ENCODE peak calls at places on chromosomes 4 and X, in five cellular contexts. M is neuronal stem cell, O is tibial nerve, B is cardiac muscle cell, R is fibroblast of lung. E is an unnamed sample.

GRCh38 chrX:11336201-11336600 is 43.0 kb downstream of the AMELX start:
- DNase-seq in M (no peak), O (no peak), B (no peak), R (no peak), E (no peak)

GRCh38 chr4:82268050-82268825 is 105.6 kb downstream of the HNRNPD start:
- DNase-seq in M (peak; percentile 60), O (no peak), B (peak; percentile 76), R (peak; percentile 37), E (no peak)

GRCh38 chrX:130091976-130092522 is 18.2 kb downstream of the ELF4 start:
- DNase-seq in M (no peak), O (no peak), B (no peak), R (no peak), E (no peak)

GRCh38 chr4:185480016-185480732 is 8.6 kb upstream of the CCDC110 start:
- DNase-seq in M (no peak), O (no peak), B (no peak), R (no peak), E (no peak)

GRCh38 chr4:52958232-52958631 is 96.1 kb downstream of the RASL11B start:
- DNase-seq in M (no peak), O (no peak), B (no peak), R (no peak), E (no peak)

GRCh38 chr4:101197350-101197749 is 150.0 kb downstream of the PPP3CA start:
- DNase-seq in M (no peak), O (no peak), B (no peak), R (no peak), E (no peak)

GRCh38 chr4:4327652-4328121 is 37.6 kb downstream of the ZBTB49 start:
- DNase-seq in M (peak; percentile 14), O (no peak), B (peak; percentile 73), R (no peak), E (peak; percentile 58)

GRCh38 chr4:41611881-41612871 is 74.2 kb downstream of the LIMCH1 start:
- DNase-seq in M (peak; percentile 52), O (peak; percentile 41), B (peak; percentile 68), R (peak; percentile 89), E (no peak)

GRCh38 chrX:12977761-12978204 is 2.9 kb downstream of the TMSB4X start:
- DNase-seq in M (no peak), O (no peak), B (no peak), R (no peak), E (no peak)

GRCh38 chr4:149426461-149426860 is 389.2 kb downstream of the IQCM start:
- DNase-seq in M (no peak), O (no peak), B (peak; percentile 6), R (peak; percentile 65), E (no peak)

GRCh38 chr4:2598661-2599654 is 62.5 kb downstream of the FAM193A start:
- DNase-seq in M (no peak), O (no peak), B (peak; percentile 65), R (no peak), E (no peak)

GRCh38 chr4:23364167-23364566 is 525.7 kb downstream of the PPARGC1A start:
- DNase-seq in M (no peak), O (no peak), B (no peak), R (no peak), E (no peak)

GRCh38 chr4:98802673-98803286 is 126.2 kb downstream of the EIF4E start:
- DNase-seq in M (no peak), O (no peak), B (peak; percentile 41), R (peak; percentile 48), E (no peak)

GRCh38 chrX:8867454-8867853 is 66.3 kb upstream of the FAM9A start:
- DNase-seq in M (no peak), O (no peak), B (no peak), R (no peak), E (no peak)

GRCh38 chr4:110087116-110087708 is 111.2 kb downstream of the ELOVL6 start:
- DNase-seq in M (no peak), O (no peak), B (peak; percentile 84), R (peak; percentile 93), E (no peak)

GRCh38 chrX:107674480-107675364 is 46.4 kb downstream of the PRPS1 start:
- DNase-seq in M (no peak), O (peak; percentile 69), B (peak; percentile 94), R (peak; percentile 25), E (no peak)

GRCh38 chr4:115965588-115965987 is 852.2 kb upstream of the NDST4 start:
- DNase-seq in M (no peak), O (no peak), B (no peak), R (no peak), E (no peak)

GRCh38 chr4:87961993-87962791 is 13.3 kb upstream of the SPP1 start:
- DNase-seq in M (no peak), O (no peak), B (peak; percentile 41), R (peak; percentile 75), E (no peak)

GRCh38 chrX:100654256-100654655 is 10.3 kb downstream of the SRPX2 start:
- DNase-seq in M (no peak), O (no peak), B (peak; percentile 48), R (no peak), E (no peak)

GRCh38 chrX:75522565-75523411 is at the start of gene ZDHHC15:
- DNase-seq in M (peak; percentile 27), O (peak; percentile 14), B (peak; percentile 0), R (peak; percentile 52), E (no peak)

GRCh38 chrX:57481514-57481913 is 110.3 kb upstream of the ZXDB start:
- DNase-seq in M (no peak), O (no peak), B (no peak), R (no peak), E (no peak)

GRCh38 chr4:118388621-118389020 is 35.8 kb upstream of the PRSS12 start:
- DNase-seq in M (no peak), O (no peak), B (no peak), R (no peak), E (no peak)

GRCh38 chr4:19850909-19851308 is 400.8 kb upstream of the SLIT2 start:
- DNase-seq in M (no peak), O (no peak), B (peak; percentile 60), R (peak; percentile 95), E (no peak)

GRCh38 chr4:76535603-76536380 is 100.8 kb downstream of the SHROOM3 start:
- DNase-seq in M (no peak), O (no peak), B (no peak), R (peak; percentile 86), E (no peak)

GRCh38 chrX:24371391-24371972 is 11.0 kb downstream of the SUPT20HL1 start:
- DNase-seq in M (peak; percentile 67), O (peak; percentile 23), B (peak; percentile 73), R (peak; percentile 44), E (no peak)

GRCh38 chr4:177185579-177185978 is 124.1 kb upstream of the NEIL3 start:
- DNase-seq in M (no peak), O (no peak), B (no peak), R (peak; percentile 4), E (no peak)

GRCh38 chr4:77921701-77922100 is 59.1 kb downstream of the MRPL1 start:
- DNase-seq in M (no peak), O (no peak), B (peak; percentile 95), R (peak; percentile 95), E (no peak)
- H3K36me3 ChIP-seq in M (no peaks in the 10 kb centered on the region), O (no peaks in the 10 kb centered on the region), B (no peaks in the 10 kb centered on the region), R (no peaks in the 10 kb centered on the region), E (no peaks in the 10 kb centered on the region)

GRCh38 chr4:94936854-94937253 is 179.1 kb downstream of the BMPR1B start:
- DNase-seq in M (no peak), O (no peak), B (no peak), R (no peak), E (no peak)

GRCh38 chr4:94931626-94932025 is 173.9 kb downstream of the BMPR1B start:
- DNase-seq in M (no peak), O (no peak), B (no peak), R (no peak), E (no peak)

GRCh38 chr4:94934201-94934600 is 176.4 kb downstream of the BMPR1B start:
- DNase-seq in M (no peak), O (no peak), B (peak; percentile 13), R (peak; percentile 73), E (no peak)

GRCh38 chr4:94933799-94934198 is 176.0 kb downstream of the BMPR1B start:
- DNase-seq in M (no peak), O (no peak), B (no peak), R (peak; percentile 56), E (no peak)

DNA sequence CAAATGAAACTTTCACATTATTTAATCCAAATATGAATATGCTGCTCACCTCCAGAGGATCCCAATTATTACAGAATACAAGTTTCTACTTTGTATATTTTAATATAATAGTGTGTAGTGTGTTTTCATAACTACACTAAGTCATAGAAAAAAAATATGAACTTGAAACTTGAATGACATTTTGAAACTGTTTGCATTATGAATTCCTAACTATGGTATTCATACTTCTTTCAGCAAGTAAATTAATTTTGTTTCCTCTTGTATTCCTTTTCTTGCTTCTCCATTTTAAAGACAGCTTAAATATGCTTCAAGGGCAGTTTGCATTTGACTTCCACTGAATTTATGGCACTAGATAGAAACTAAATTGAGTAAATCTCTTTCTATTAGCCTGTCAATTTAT is 177.1 kb downstream of the BMPR1B start:
- DNase-seq in M (no peak), O (no peak), B (no peak), R (peak; percentile 43), E (no peak)
- H3K4me1 ChIP-seq in M (no peaks in the 10 kb centered on the region), O (no peaks in the 10 kb centered on the region), B (no peaks in the 10 kb centered on the region), R (peaks cover 3% of the 10 kb centered on the region), E (no peaks in the 10 kb centered on the region)

GRCh38 chrX:153927686-153927935 is 1.5 kb upstream of the ARHGAP4 start:
- DNase-seq in M (no peak), O (no peak), B (no peak), R (no peak), E (no peak)

GRCh38 chrX:153926594-153926862 is 464 bp upstream of the ARHGAP4 start:
- DNase-seq in M (no peak), O (no peak), B (no peak), R (no peak), E (no peak)

GRCh38 chrX:153926863-153927685 is 1.0 kb upstream of the ARHGAP4 start:
- DNase-seq in M (no peak), O (no peak), B (peak; percentile 51), R (peak; percentile 30), E (no peak)

GRCh38 chrX:153925387-153925738 is 701 bp downstream of the ARHGAP4 start:
- DNase-seq in M (no peak), O (no peak), B (no peak), R (no peak), E (no peak)

DNA sequence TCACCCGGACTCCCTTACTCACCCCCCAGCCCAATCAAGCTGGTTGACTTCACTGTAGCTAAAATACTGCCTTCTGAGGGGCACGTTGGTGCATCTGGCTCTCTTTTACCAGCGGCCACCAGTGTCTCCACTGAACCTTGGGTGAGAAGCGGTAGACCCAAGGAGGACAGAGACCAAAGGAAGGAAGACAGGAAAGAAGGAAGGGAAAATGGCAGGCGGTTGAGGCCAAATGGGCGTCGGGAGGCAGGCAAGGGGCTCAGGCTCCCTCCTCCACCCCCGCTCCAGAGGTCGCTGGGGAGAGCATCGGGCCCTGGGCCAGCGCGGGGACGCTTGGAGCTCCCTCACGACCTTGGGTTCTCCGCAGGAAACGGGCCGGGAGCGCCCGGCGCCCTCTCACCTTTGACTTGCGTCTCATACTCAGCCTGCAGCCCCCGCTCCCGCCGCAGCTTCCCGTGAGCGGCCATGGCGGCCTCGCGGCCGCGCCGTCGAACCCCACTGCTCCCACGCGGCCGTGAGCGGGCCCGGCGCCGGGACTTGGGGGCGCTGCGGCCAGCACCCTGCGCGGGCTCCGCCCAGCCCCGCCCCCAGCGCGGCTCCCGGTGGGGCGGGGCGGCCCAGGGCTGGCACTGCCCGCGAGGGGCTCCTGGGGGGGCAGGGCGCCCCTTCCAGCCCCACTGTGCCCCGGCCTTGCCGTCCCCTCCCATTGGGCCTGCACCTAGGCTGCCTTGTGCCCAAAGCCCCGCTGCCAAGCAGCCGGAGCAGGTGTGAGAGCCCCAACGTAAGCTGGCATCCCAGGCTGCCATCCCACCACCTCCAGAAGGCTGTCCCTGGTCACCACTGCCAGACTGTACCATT is at the start of gene ARHGAP4:
- DNase-seq in M (no peak), O (no peak), B (no peak), R (no peak), E (no peak)
- H3K4me3 ChIP-seq in M (peak within 1 kb of the TSS; percentile 64), O (peak within 1 kb of the TSS; percentile 37), B (no peak within 1 kb of the TSS), R (peak within 1 kb of the TSS; percentile 64), E (peak within 1 kb of the TSS; percentile 48)

GRCh38 chrX:37644381-37645305 is 40.9 kb upstream of the XK start:
- DNase-seq in M (no peak), O (no peak), B (no peak), R (no peak), E (no peak)
- H3K36me3 ChIP-seq in M (no peaks in the 10 kb centered on the region), O (no peaks in the 10 kb centered on the region), B (no peaks in the 10 kb centered on the region), R (no peaks in the 10 kb centered on the region), E (no peaks in the 10 kb centered on the region)

E was measured in iPS DF 6.9.